ENCODE peak calls at places on chromosomes 3 and 15, in seven cellular contexts. One of them, this sample, is unnamed.

GRCh38 chr3:65130782-65131181 is 443.0 kb upstream of the ADAMTS9 start:
- DNase-seq in body of pancreas: no peak
- DNase-seq in heart left ventricle: no peak
- DNase-seq in stomach: no peak
- DNase-seq in adrenal gland: no peak
- DNase-seq in IMR-90: no peak
- DNase-seq in breast epithelium: no peak
- DNase-seq in this sample: no peak

GRCh38 chr15:32825219-32825618 is 107.4 kb downstream of the GREM1 start:
- DNase-seq in body of pancreas: no peak
- DNase-seq in heart left ventricle: no peak
- DNase-seq in stomach: no peak
- DNase-seq in adrenal gland: no peak
- DNase-seq in IMR-90: no peak
- DNase-seq in breast epithelium: no peak
- DNase-seq in this sample: no peak

GRCh38 chr15:57752426-57752825 is 45.9 kb downstream of the POLR2M start:
- DNase-seq in body of pancreas: no peak
- DNase-seq in heart left ventricle: peak
- DNase-seq in stomach: no peak
- DNase-seq in adrenal gland: no peak
- DNase-seq in IMR-90: no peak
- DNase-seq in breast epithelium: no peak
- DNase-seq in this sample: no peak

GRCh38 chr3:21785765-21786453 is 34.9 kb upstream of the ZNF385D start:
- DNase-seq in body of pancreas: no peak
- DNase-seq in heart left ventricle: no peak
- DNase-seq in stomach: no peak
- DNase-seq in adrenal gland: no peak
- DNase-seq in IMR-90: no peak
- DNase-seq in breast epithelium: no peak
- DNase-seq in this sample: no peak

GRCh38 chr15:93141373-93141790 is 52.4 kb upstream of the RGMA start:
- DNase-seq in body of pancreas: no peak
- DNase-seq in heart left ventricle: no peak
- DNase-seq in stomach: no peak
- DNase-seq in adrenal gland: no peak
- DNase-seq in IMR-90: no peak
- DNase-seq in breast epithelium: no peak
- DNase-seq in this sample: no peak

GRCh38 chr3:118059096-118059495 is 975.5 kb downstream of the IGSF11 start:
- DNase-seq in body of pancreas: no peak
- DNase-seq in heart left ventricle: no peak
- DNase-seq in stomach: no peak
- DNase-seq in adrenal gland: no peak
- DNase-seq in IMR-90: no peak
- DNase-seq in breast epithelium: no peak
- DNase-seq in this sample: no peak

GRCh38 chr3:127074900-127075360 is 92.0 kb downstream of the PLXNA1 start:
- DNase-seq in body of pancreas: no peak
- DNase-seq in heart left ventricle: no peak
- DNase-seq in stomach: no peak
- DNase-seq in adrenal gland: peak
- DNase-seq in IMR-90: peak
- DNase-seq in breast epithelium: no peak
- DNase-seq in this sample: no peak

GRCh38 chr3:142489572-142490323 is 41.9 kb upstream of the XRN1 start:
- DNase-seq in body of pancreas: no peak
- DNase-seq in heart left ventricle: no peak
- DNase-seq in stomach: no peak
- DNase-seq in adrenal gland: no peak
- DNase-seq in IMR-90: peak
- DNase-seq in breast epithelium: no peak
- DNase-seq in this sample: no peak

GRCh38 chr3:98110191-98110908 is 20.2 kb upstream of the OR5H1 start:
- DNase-seq in body of pancreas: no peak
- DNase-seq in heart left ventricle: no peak
- DNase-seq in stomach: no peak
- DNase-seq in adrenal gland: no peak
- DNase-seq in IMR-90: no peak
- DNase-seq in breast epithelium: no peak
- DNase-seq in this sample: no peak

GRCh38 chr3:142966808-142967207 is 3.3 kb upstream of the PAQR9 start:
- DNase-seq in body of pancreas: no peak
- DNase-seq in heart left ventricle: no peak
- DNase-seq in stomach: no peak
- DNase-seq in adrenal gland: no peak
- DNase-seq in IMR-90: no peak
- DNase-seq in breast epithelium: no peak
- DNase-seq in this sample: no peak

GRCh38 chr3:13414040-13414729 is 5.9 kb downstream of the NUP210 start:
- DNase-seq in body of pancreas: no peak
- DNase-seq in heart left ventricle: no peak
- DNase-seq in stomach: peak
- DNase-seq in adrenal gland: no peak
- DNase-seq in IMR-90: no peak
- DNase-seq in breast epithelium: no peak
- DNase-seq in this sample: no peak

GRCh38 chr15:101294731-101295606 is at the start of gene SNRPA1:
- DNase-seq in body of pancreas: peak
- DNase-seq in heart left ventricle: peak
- DNase-seq in stomach: peak
- DNase-seq in adrenal gland: peak
- DNase-seq in IMR-90: peak
- DNase-seq in breast epithelium: peak
- DNase-seq in this sample: peak
- TF ChIP-seq POLR2A in body of pancreas: peak
- TF ChIP-seq POLR2A in heart left ventricle: peak
- TF ChIP-seq POLR2A in stomach: no peak
- TF ChIP-seq POLR2A in adrenal gland: peak
- TF ChIP-seq POLR2A in IMR-90: peak
- TF ChIP-seq POLR2A in breast epithelium: peak
- TF ChIP-seq POLR2A in this sample: peak

GRCh38 chr15:70632981-70633380 is 130.4 kb downstream of the UACA start:
- DNase-seq in body of pancreas: no peak
- DNase-seq in heart left ventricle: no peak
- DNase-seq in stomach: no peak
- DNase-seq in adrenal gland: no peak
- DNase-seq in IMR-90: no peak
- DNase-seq in breast epithelium: no peak
- DNase-seq in this sample: no peak

GRCh38 chr15:70635895-70636294 is 127.5 kb downstream of the UACA start:
- DNase-seq in body of pancreas: no peak
- DNase-seq in heart left ventricle: no peak
- DNase-seq in stomach: no peak
- DNase-seq in adrenal gland: no peak
- DNase-seq in IMR-90: no peak
- DNase-seq in breast epithelium: no peak
- DNase-seq in this sample: no peak

GRCh38 chr15:70632079-70632850 is 131.1 kb downstream of the UACA start:
- DNase-seq in body of pancreas: no peak
- DNase-seq in heart left ventricle: no peak
- DNase-seq in stomach: no peak
- DNase-seq in adrenal gland: no peak
- DNase-seq in IMR-90: peak
- DNase-seq in breast epithelium: no peak
- DNase-seq in this sample: no peak

GRCh38 chr15:70633394-70633793 is 130.0 kb downstream of the UACA start:
- DNase-seq in body of pancreas: no peak
- DNase-seq in heart left ventricle: peak
- DNase-seq in stomach: no peak
- DNase-seq in adrenal gland: no peak
- DNase-seq in IMR-90: no peak
- DNase-seq in breast epithelium: no peak
- DNase-seq in this sample: no peak

GRCh38 chr15:70636540-70637165 is 126.7 kb downstream of the UACA start:
- DNase-seq in body of pancreas: no peak
- DNase-seq in heart left ventricle: no peak
- DNase-seq in stomach: no peak
- DNase-seq in adrenal gland: no peak
- DNase-seq in IMR-90: no peak
- DNase-seq in breast epithelium: no peak
- DNase-seq in this sample: no peak
- TF ChIP-seq CTCF in body of pancreas: no peak
- TF ChIP-seq CTCF in heart left ventricle: no peak
- TF ChIP-seq CTCF in stomach: no peak
- TF ChIP-seq CTCF in adrenal gland: no peak
- TF ChIP-seq CTCF in IMR-90: peak
- TF ChIP-seq CTCF in breast epithelium: no peak
- TF ChIP-seq CTCF in this sample: no peak

DNA sequence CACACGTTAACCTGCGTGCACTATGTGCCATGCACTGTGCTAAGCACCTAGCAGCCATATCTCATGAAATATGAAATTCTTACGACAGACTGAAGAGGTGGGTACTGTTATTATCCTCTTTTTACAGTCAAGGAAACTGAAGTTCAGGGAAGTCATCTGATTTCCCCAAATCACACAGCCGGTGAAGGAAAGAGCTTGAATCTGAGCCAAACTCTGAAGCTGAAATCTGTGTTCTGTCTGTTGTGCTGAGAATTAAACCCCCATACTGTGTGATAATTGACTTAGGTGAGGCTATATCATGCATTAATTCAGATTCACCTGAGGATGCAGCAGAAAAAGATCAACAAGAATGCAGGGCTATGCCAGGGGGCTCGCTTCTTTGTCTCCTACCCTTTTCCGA is 475 bp downstream of the FAM107A start:
- DNase-seq in body of pancreas: no peak
- DNase-seq in heart left ventricle: no peak
- DNase-seq in stomach: no peak
- DNase-seq in adrenal gland: no peak
- DNase-seq in IMR-90: no peak
- DNase-seq in breast epithelium: no peak
- DNase-seq in this sample: no peak
- H3K4me3 ChIP-seq in body of pancreas: no peak
- H3K4me3 ChIP-seq in heart left ventricle: peak
- H3K4me3 ChIP-seq in stomach: peak
- H3K4me3 ChIP-seq in adrenal gland: peak
- H3K4me3 ChIP-seq in IMR-90: no peak
- H3K4me3 ChIP-seq in breast epithelium: peak
- H3K4me3 ChIP-seq in this sample: peak

GRCh38 chr3:48397767-48398681 is 26.0 kb downstream of the FBXW12 start:
- DNase-seq in body of pancreas: no peak
- DNase-seq in heart left ventricle: no peak
- DNase-seq in stomach: no peak
- DNase-seq in adrenal gland: no peak
- DNase-seq in IMR-90: no peak
- DNase-seq in breast epithelium: no peak
- DNase-seq in this sample: peak
- TF ChIP-seq POLR2A in body of pancreas: no peak
- TF ChIP-seq POLR2A in heart left ventricle: no peak
- TF ChIP-seq POLR2A in stomach: no peak
- TF ChIP-seq POLR2A in adrenal gland: no peak
- TF ChIP-seq POLR2A in IMR-90: no peak
- TF ChIP-seq POLR2A in breast epithelium: no peak
- TF ChIP-seq POLR2A in this sample: no peak

GRCh38 chr3:165343185-165343584 is 147.0 kb upstream of the SLITRK3 start:
- DNase-seq in body of pancreas: no peak
- DNase-seq in heart left ventricle: no peak
- DNase-seq in stomach: no peak
- DNase-seq in adrenal gland: no peak
- DNase-seq in IMR-90: no peak
- DNase-seq in breast epithelium: no peak
- DNase-seq in this sample: no peak

GRCh38 chr3:165336786-165337185 is 140.6 kb upstream of the SLITRK3 start:
- DNase-seq in body of pancreas: no peak
- DNase-seq in heart left ventricle: no peak
- DNase-seq in stomach: no peak
- DNase-seq in adrenal gland: no peak
- DNase-seq in IMR-90: no peak
- DNase-seq in breast epithelium: no peak
- DNase-seq in this sample: no peak

GRCh38 chr3:165339753-165340152 is 143.6 kb upstream of the SLITRK3 start:
- DNase-seq in body of pancreas: no peak
- DNase-seq in heart left ventricle: no peak
- DNase-seq in stomach: no peak
- DNase-seq in adrenal gland: no peak
- DNase-seq in IMR-90: peak
- DNase-seq in breast epithelium: no peak
- DNase-seq in this sample: no peak
- TF ChIP-seq CTCF in body of pancreas: no peak
- TF ChIP-seq CTCF in heart left ventricle: peak
- TF ChIP-seq CTCF in stomach: no peak
- TF ChIP-seq CTCF in adrenal gland: no peak
- TF ChIP-seq CTCF in IMR-90: no peak
- TF ChIP-seq CTCF in breast epithelium: no peak
- TF ChIP-seq CTCF in this sample: no peak

This sample was measured in lower leg skin.